ENCODE peak calls at places on chromosome 4, in four cellular contexts. T, J, H and D are unnamed samples.

GRCh38 chr4:114383721-114384120 is 214.9 kb upstream of the UGT8 start:
- DNase-seq in J (no peak), H (no peak), T (no peak), D (no peak)

GRCh38 chr4:40722576-40723161 is 27.1 kb upstream of the NSUN7 start:
- DNase-seq in J (peak; percentile 66), H (no peak), T (peak; percentile 8), D (no peak)

GRCh38 chr4:153257966-153258365 is 53.7 kb downstream of the TRIM2 start:
- DNase-seq in T (no peak), J (no peak), H (no peak), D (no peak)

GRCh38 chr4:5791654-5792053 is 80.7 kb downstream of the EVC start:
- DNase-seq in J (no peak), H (no peak), T (no peak), D (no peak)

GRCh38 chr4:138097912-138098600 is 144.1 kb downstream of the SLC7A11 start:
- DNase-seq in J (no peak), T (no peak), H (no peak), D (peak; percentile 80)

GRCh38 chr4:17066972-17067371 is 168.5 kb upstream of the LDB2 start:
- DNase-seq in T (no peak), H (no peak), J (no peak), D (no peak)

GRCh38 chr4:11842620-11843263 is 414.0 kb upstream of the HS3ST1 start:
- DNase-seq in T (no peak), H (no peak), J (no peak), D (no peak)

GRCh38 chr4:112923514-112923913 is 125.9 kb upstream of the ANK2 start:
- DNase-seq in J (no peak), H (no peak), T (no peak), D (no peak)

GRCh38 chr4:152107736-152108500 is 347.1 kb upstream of the GATB start:
- DNase-seq in H (no peak), J (no peak), T (no peak), D (no peak)

GRCh38 chr4:3297066-3297859 is 4.4 kb downstream of the RGS12 start:
- DNase-seq in H (peak; percentile 42), J (no peak), T (no peak), D (no peak)

GRCh38 chr4:3296651-3297050 is 3.8 kb downstream of the RGS12 start:
- DNase-seq in J (no peak), T (no peak), H (no peak), D (no peak)

GRCh38 chr4:3294401-3295241 is 1.8 kb downstream of the RGS12 start:
- DNase-seq in J (no peak), H (no peak), T (no peak), D (no peak)

GRCh38 chr4:3293410-3294391 is 880 bp downstream of the RGS12 start:
- DNase-seq in J (no peak), H (peak; percentile 58), T (no peak), D (no peak)

DNA sequence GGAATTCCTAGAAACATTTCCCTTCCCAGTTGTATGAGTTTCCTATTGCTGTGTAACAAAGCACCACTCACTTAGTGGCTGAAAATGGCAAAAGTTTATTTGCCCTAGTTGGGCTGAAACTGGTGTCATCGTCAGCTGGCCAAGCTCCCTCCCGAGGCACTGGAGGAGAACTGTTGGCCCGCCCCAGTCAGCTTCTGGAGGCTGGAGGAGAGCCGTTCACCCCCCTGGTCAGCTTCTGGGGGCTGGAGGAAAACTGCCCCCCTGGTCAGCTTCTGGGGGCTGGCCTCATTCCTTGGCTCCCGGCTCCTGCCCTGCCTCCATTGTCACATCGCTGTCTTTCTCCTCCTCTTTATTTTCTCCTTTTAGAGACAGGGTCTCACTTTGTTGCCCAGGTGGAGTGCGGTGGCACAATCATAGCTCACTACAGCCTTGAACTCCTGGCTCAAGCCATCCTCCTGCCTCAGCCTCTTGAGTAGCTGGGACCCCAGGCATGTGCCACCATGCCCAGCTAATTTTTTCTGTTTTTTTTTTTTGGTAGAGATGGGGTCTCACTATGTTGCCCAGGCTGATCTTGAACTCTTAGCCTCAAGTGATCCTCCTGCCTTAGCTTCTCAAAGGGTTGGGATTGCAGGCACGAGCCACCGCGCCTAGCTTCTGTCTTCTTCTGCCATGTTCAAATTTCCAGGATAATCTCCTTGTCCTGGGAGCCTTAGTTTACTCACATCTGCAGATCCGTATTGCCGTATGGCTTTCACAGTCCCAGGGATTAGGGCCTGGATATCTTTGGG is 3.2 kb downstream of the RGS12 start:
- DNase-seq in J (no peak), H (peak; percentile 20), T (no peak), D (no peak)
- TF ChIP-seq CREB1 in J (no peak), H (no peak), T (no peak), D (no peak)

GRCh38 chr4:144645102-144645469 is 870 bp upstream of the HHIP start:
- DNase-seq in T (no peak), H (no peak), J (no peak), D (no peak)

GRCh38 chr4:144647095-144647959 is 1.4 kb downstream of the HHIP start:
- DNase-seq in J (no peak), T (peak; percentile 38), H (peak; percentile 54), D (no peak)

GRCh38 chr4:144645621-144646522 is at the start of gene HHIP:
- DNase-seq in H (peak; percentile 64), J (no peak), T (peak; percentile 8), D (peak; percentile 1)

GRCh38 chr4:144648042-144648441 is 2.1 kb downstream of the HHIP start:
- DNase-seq in H (no peak), T (no peak), J (no peak), D (no peak)

DNA sequence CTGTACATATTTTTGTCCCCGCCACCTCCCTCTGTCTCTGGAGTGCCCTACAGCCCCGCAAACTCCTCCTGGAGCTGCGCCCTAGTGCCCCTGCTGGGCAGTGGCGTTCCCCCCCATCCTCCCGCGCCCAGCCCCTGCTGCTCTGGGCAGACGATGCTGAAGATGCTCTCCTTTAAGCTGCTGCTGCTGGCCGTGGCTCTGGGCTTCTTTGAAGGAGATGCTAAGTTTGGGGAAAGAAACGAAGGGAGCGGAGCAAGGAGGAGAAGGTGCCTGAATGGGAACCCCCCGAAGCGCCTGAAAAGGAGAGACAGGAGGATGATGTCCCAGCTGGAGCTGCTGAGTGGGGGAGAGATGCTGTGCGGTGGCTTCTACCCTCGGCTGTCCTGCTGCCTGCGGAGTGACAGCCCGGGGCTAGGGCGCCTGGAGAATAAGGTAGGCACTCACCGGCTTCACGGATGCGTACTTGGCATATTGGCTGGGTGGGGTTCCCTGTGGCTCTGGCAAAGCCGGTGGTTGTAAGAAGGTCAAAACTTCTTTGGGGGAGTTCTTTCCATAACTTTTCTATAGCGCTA is 653 bp downstream of the HHIP start:
- DNase-seq in T (no peak), H (peak; percentile 55), J (no peak), D (no peak)
- TF ChIP-seq TAF1 in T (no peak), H (no peak), J (no peak), D (no peak)

GRCh38 chr4:25787891-25788331 is 74.9 kb downstream of the SEL1L3 start:
- DNase-seq in J (no peak), T (no peak), H (no peak), D (peak; percentile 7)
- TF ChIP-seq CREB1 in J (no peak), T (no peak), H (no peak), D (no peak)

DNA sequence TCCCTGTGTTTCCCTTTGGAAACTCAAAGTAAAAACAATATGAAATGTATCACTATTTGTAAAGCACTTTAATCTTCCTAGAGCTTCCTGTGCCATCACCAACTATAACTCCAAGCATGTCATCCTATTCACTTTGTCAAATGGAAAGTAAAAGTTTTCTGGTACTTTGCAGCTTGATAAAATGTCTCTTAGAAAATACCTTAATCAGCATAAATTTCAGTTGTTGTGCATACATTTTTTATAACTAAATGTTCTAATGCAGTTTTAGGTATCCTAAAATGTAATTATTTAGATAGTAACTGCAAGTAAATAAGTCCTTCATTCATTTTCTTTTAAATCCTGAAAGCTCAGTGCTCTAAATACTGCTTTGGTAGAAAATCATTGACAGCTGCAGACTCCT is 558.7 kb downstream of the GRID2 start:
- DNase-seq in T (no peak), H (no peak), J (no peak), D (no peak)
- TF ChIP-seq TAF1 in T (no peak), H (no peak), J (no peak), D (no peak)

GRCh38 chr4:181161669-181162068 is 1081.5 kb upstream of the TENM3 start:
- DNase-seq in H (no peak), T (no peak), J (no peak), D (no peak)

GRCh38 chr4:181168406-181168805 is 1074.8 kb upstream of the TENM3 start:
- DNase-seq in H (no peak), J (no peak), T (no peak), D (no peak)

GRCh38 chr4:181162266-181163063 is 1080.7 kb upstream of the TENM3 start:
- DNase-seq in T (no peak), J (no peak), H (no peak), D (no peak)

DNA sequence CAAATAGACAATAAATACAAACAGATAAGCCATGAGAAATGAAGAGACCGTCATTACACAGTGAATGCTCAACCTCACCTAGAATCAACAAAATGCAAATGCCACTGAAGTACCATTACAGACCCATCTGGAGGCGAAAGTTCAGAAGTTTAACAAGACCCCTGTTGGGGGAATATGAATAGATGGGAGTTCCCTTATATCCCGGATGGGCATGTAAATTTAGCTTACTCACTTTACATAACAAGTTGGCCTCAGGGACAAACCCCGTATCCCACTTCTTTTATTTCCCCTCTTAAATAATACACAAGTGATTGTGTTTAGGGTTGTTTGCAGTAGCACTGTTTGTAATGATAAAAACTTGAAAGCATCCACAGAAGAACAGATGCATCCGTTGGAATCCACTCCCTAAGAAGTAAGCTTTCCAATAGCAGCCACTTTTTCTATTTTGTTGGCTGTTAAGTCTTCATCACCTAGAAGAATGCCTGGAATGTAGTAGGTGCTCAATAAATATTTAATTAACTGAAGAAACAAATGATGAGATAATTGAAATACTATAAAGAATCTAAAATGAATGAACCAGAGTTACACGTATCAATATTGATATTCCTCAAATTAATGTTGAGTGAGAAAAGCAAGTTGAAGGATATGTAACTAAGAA is 1076.3 kb upstream of the TENM3 start:
- DNase-seq in H (no peak), J (no peak), T (no peak), D (no peak)
- TF ChIP-seq CREB1 in H (no peak), J (no peak), T (no peak), D (no peak)

DNA sequence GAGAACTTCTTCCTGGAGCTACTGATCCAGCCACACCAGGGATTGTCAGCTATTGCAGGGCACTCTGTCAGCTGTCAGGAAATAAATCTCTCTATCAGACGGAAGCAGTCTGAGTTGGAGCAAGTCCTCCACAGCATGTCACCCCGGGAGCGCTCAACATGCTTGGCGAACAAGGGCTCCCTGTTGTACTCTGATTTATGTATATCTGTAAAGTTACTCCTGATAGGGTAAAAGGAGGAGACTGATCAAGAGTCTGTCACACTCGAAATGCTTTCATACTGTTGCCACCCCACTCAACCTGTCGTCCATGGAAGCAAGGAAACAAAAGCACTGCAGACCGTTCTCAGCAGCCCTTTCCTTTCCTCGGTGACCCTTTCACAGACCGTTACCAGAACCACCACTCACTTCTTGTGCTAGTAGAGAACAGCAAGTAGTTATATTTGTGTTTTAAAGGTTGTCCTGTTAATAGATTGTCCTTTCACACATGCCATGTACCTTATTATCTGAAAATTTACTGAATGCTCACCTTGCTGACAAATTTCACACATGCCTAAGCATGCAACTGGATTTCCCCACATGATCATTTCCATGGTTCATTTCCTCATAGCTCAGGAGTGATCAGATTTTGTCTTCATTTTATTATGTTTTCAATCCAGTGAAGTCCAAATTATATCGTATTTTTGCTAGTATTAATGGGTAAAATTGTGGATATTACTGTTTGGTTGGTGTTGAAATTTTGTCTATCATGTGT is 2108.9 kb upstream of the TENM3 start:
- DNase-seq in H (no peak), T (no peak), J (no peak), D (no peak)
- TF ChIP-seq TAF1 in H (no peak), T (no peak), J (no peak), D (no peak)